ENCODE peak calls at places on chromosomes 1 and 21, in ten cellular contexts. One of them, this sample, is unnamed.

GRCh38 chr1:115828101-115829022 is 12.6 kb downstream of the NHLH2 start:
- DNase-seq in amniotic stem cell: no peak
- DNase-seq in T follicular helper cell: no peak
- DNase-seq in GM04503: no peak
- DNase-seq in NCI-H1436: peak
- DNase-seq in renal cortical epithelial cell: no peak
- DNase-seq in GM10248: no peak
- DNase-seq in CD8-positive, alpha-beta memory T cell: peak
- DNase-seq in activated naive CD8-positive, alpha-beta T cell treated with anti-CD3 and anti-CD28 coated beads, Interleukin-2, amount 50 U/mL, for 24 hours: peak
- DNase-seq in bronchial epithelial cell: no peak
- DNase-seq in this sample: no peak

GRCh38 chr1:177246710-177247588 is 76.2 kb downstream of the BRINP2 start:
- DNase-seq in amniotic stem cell: no peak
- DNase-seq in T follicular helper cell: no peak
- DNase-seq in GM04503: no peak
- DNase-seq in NCI-H1436: no peak
- DNase-seq in renal cortical epithelial cell: no peak
- DNase-seq in GM10248: no peak
- DNase-seq in CD8-positive, alpha-beta memory T cell: no peak
- DNase-seq in activated naive CD8-positive, alpha-beta T cell treated with anti-CD3 and anti-CD28 coated beads, Interleukin-2, amount 50 U/mL, for 24 hours: no peak
- DNase-seq in bronchial epithelial cell: peak
- DNase-seq in this sample: no peak

GRCh38 chr1:156838972-156839371 is 19.9 kb downstream of the INSRR start:
- DNase-seq in amniotic stem cell: no peak
- DNase-seq in T follicular helper cell: no peak
- DNase-seq in GM04503: no peak
- DNase-seq in NCI-H1436: no peak
- DNase-seq in renal cortical epithelial cell: no peak
- DNase-seq in GM10248: peak
- DNase-seq in CD8-positive, alpha-beta memory T cell: peak
- DNase-seq in activated naive CD8-positive, alpha-beta T cell treated with anti-CD3 and anti-CD28 coated beads, Interleukin-2, amount 50 U/mL, for 24 hours: peak
- DNase-seq in bronchial epithelial cell: no peak
- DNase-seq in this sample: no peak

GRCh38 chr21:28818663-28819278 is 173.9 kb downstream of the LTN1 start:
- DNase-seq in amniotic stem cell: no peak
- DNase-seq in T follicular helper cell: no peak
- DNase-seq in GM04503: peak
- DNase-seq in NCI-H1436: no peak
- DNase-seq in renal cortical epithelial cell: no peak
- DNase-seq in GM10248: no peak
- DNase-seq in CD8-positive, alpha-beta memory T cell: no peak
- DNase-seq in activated naive CD8-positive, alpha-beta T cell treated with anti-CD3 and anti-CD28 coated beads, Interleukin-2, amount 50 U/mL, for 24 hours: no peak
- DNase-seq in bronchial epithelial cell: no peak
- DNase-seq in this sample: no peak

GRCh38 chr1:54172614-54173312 is 20.0 kb upstream of the CDCP2 start:
- DNase-seq in amniotic stem cell: no peak
- DNase-seq in T follicular helper cell: no peak
- DNase-seq in GM04503: no peak
- DNase-seq in NCI-H1436: no peak
- DNase-seq in renal cortical epithelial cell: no peak
- DNase-seq in GM10248: no peak
- DNase-seq in CD8-positive, alpha-beta memory T cell: no peak
- DNase-seq in activated naive CD8-positive, alpha-beta T cell treated with anti-CD3 and anti-CD28 coated beads, Interleukin-2, amount 50 U/mL, for 24 hours: no peak
- DNase-seq in bronchial epithelial cell: peak
- DNase-seq in this sample: no peak

GRCh38 chr21:35210093-35210492 is 161.0 kb upstream of the RUNX1 start:
- DNase-seq in amniotic stem cell: no peak
- DNase-seq in T follicular helper cell: no peak
- DNase-seq in GM04503: no peak
- DNase-seq in NCI-H1436: no peak
- DNase-seq in renal cortical epithelial cell: no peak
- DNase-seq in GM10248: no peak
- DNase-seq in CD8-positive, alpha-beta memory T cell: no peak
- DNase-seq in activated naive CD8-positive, alpha-beta T cell treated with anti-CD3 and anti-CD28 coated beads, Interleukin-2, amount 50 U/mL, for 24 hours: no peak
- DNase-seq in bronchial epithelial cell: no peak
- DNase-seq in this sample: no peak

GRCh38 chr1:185453496-185454192 is 136.6 kb upstream of the IVNS1ABP start:
- DNase-seq in amniotic stem cell: peak
- DNase-seq in T follicular helper cell: no peak
- DNase-seq in GM04503: peak
- DNase-seq in NCI-H1436: no peak
- DNase-seq in renal cortical epithelial cell: no peak
- DNase-seq in GM10248: no peak
- DNase-seq in CD8-positive, alpha-beta memory T cell: no peak
- DNase-seq in activated naive CD8-positive, alpha-beta T cell treated with anti-CD3 and anti-CD28 coated beads, Interleukin-2, amount 50 U/mL, for 24 hours: no peak
- DNase-seq in bronchial epithelial cell: peak
- DNase-seq in this sample: no peak

GRCh38 chr1:174812656-174813055 is 187.1 kb upstream of the CACYBP start:
- DNase-seq in amniotic stem cell: no peak
- DNase-seq in T follicular helper cell: no peak
- DNase-seq in GM04503: no peak
- DNase-seq in NCI-H1436: no peak
- DNase-seq in renal cortical epithelial cell: peak
- DNase-seq in GM10248: no peak
- DNase-seq in CD8-positive, alpha-beta memory T cell: no peak
- DNase-seq in activated naive CD8-positive, alpha-beta T cell treated with anti-CD3 and anti-CD28 coated beads, Interleukin-2, amount 50 U/mL, for 24 hours: no peak
- DNase-seq in bronchial epithelial cell: no peak
- DNase-seq in this sample: no peak

GRCh38 chr21:29501451-29501850 is 202.7 kb downstream of the BACH1 start:
- DNase-seq in amniotic stem cell: no peak
- DNase-seq in T follicular helper cell: no peak
- DNase-seq in GM04503: peak
- DNase-seq in NCI-H1436: no peak
- DNase-seq in renal cortical epithelial cell: no peak
- DNase-seq in GM10248: no peak
- DNase-seq in CD8-positive, alpha-beta memory T cell: no peak
- DNase-seq in activated naive CD8-positive, alpha-beta T cell treated with anti-CD3 and anti-CD28 coated beads, Interleukin-2, amount 50 U/mL, for 24 hours: no peak
- DNase-seq in bronchial epithelial cell: no peak
- DNase-seq in this sample: no peak

GRCh38 chr1:35470964-35471613 is 86.1 kb downstream of the KIAA0319L start:
- DNase-seq in amniotic stem cell: no peak
- DNase-seq in T follicular helper cell: no peak
- DNase-seq in GM04503: no peak
- DNase-seq in NCI-H1436: no peak
- DNase-seq in renal cortical epithelial cell: peak
- DNase-seq in GM10248: no peak
- DNase-seq in CD8-positive, alpha-beta memory T cell: no peak
- DNase-seq in activated naive CD8-positive, alpha-beta T cell treated with anti-CD3 and anti-CD28 coated beads, Interleukin-2, amount 50 U/mL, for 24 hours: no peak
- DNase-seq in bronchial epithelial cell: no peak
- DNase-seq in this sample: no peak

GRCh38 chr1:33848205-33848604 is 15.7 kb upstream of the HMGB4 start:
- DNase-seq in amniotic stem cell: no peak
- DNase-seq in T follicular helper cell: no peak
- DNase-seq in GM04503: no peak
- DNase-seq in NCI-H1436: no peak
- DNase-seq in renal cortical epithelial cell: no peak
- DNase-seq in GM10248: no peak
- DNase-seq in CD8-positive, alpha-beta memory T cell: no peak
- DNase-seq in activated naive CD8-positive, alpha-beta T cell treated with anti-CD3 and anti-CD28 coated beads, Interleukin-2, amount 50 U/mL, for 24 hours: no peak
- DNase-seq in bronchial epithelial cell: no peak
- DNase-seq in this sample: no peak

GRCh38 chr1:159913451-159914192 is 11.7 kb downstream of the TAGLN2 start:
- DNase-seq in amniotic stem cell: no peak
- DNase-seq in T follicular helper cell: no peak
- DNase-seq in GM04503: no peak
- DNase-seq in NCI-H1436: no peak
- DNase-seq in renal cortical epithelial cell: no peak
- DNase-seq in GM10248: no peak
- DNase-seq in CD8-positive, alpha-beta memory T cell: no peak
- DNase-seq in activated naive CD8-positive, alpha-beta T cell treated with anti-CD3 and anti-CD28 coated beads, Interleukin-2, amount 50 U/mL, for 24 hours: no peak
- DNase-seq in bronchial epithelial cell: peak
- DNase-seq in this sample: peak

GRCh38 chr1:205792481-205792881 is 17.2 kb upstream of the RAB29 start:
- DNase-seq in amniotic stem cell: no peak
- DNase-seq in T follicular helper cell: no peak
- DNase-seq in GM04503: no peak
- DNase-seq in NCI-H1436: no peak
- DNase-seq in renal cortical epithelial cell: no peak
- DNase-seq in GM10248: no peak
- DNase-seq in CD8-positive, alpha-beta memory T cell: no peak
- DNase-seq in activated naive CD8-positive, alpha-beta T cell treated with anti-CD3 and anti-CD28 coated beads, Interleukin-2, amount 50 U/mL, for 24 hours: no peak
- DNase-seq in bronchial epithelial cell: no peak
- DNase-seq in this sample: no peak

GRCh38 chr1:240611619-240612490 is at the start of gene GREM2:
- DNase-seq in amniotic stem cell: peak
- DNase-seq in T follicular helper cell: peak
- DNase-seq in GM04503: peak
- DNase-seq in NCI-H1436: peak
- DNase-seq in renal cortical epithelial cell: peak
- DNase-seq in GM10248: peak
- DNase-seq in CD8-positive, alpha-beta memory T cell: peak
- DNase-seq in activated naive CD8-positive, alpha-beta T cell treated with anti-CD3 and anti-CD28 coated beads, Interleukin-2, amount 50 U/mL, for 24 hours: peak
- DNase-seq in bronchial epithelial cell: peak
- DNase-seq in this sample: peak

GRCh38 chr21:25506887-25507286 is 100.4 kb downstream of the MRPL39 start:
- DNase-seq in amniotic stem cell: peak
- DNase-seq in T follicular helper cell: no peak
- DNase-seq in GM04503: no peak
- DNase-seq in NCI-H1436: no peak
- DNase-seq in renal cortical epithelial cell: no peak
- DNase-seq in GM10248: no peak
- DNase-seq in CD8-positive, alpha-beta memory T cell: no peak
- DNase-seq in activated naive CD8-positive, alpha-beta T cell treated with anti-CD3 and anti-CD28 coated beads, Interleukin-2, amount 50 U/mL, for 24 hours: no peak
- DNase-seq in bronchial epithelial cell: peak
- DNase-seq in this sample: no peak

GRCh38 chr1:4174291-4175200 is 274.5 kb upstream of the C1orf174 start:
- DNase-seq in amniotic stem cell: no peak
- DNase-seq in T follicular helper cell: no peak
- DNase-seq in GM04503: no peak
- DNase-seq in NCI-H1436: no peak
- DNase-seq in renal cortical epithelial cell: no peak
- DNase-seq in GM10248: peak
- DNase-seq in CD8-positive, alpha-beta memory T cell: no peak
- DNase-seq in activated naive CD8-positive, alpha-beta T cell treated with anti-CD3 and anti-CD28 coated beads, Interleukin-2, amount 50 U/mL, for 24 hours: no peak
- DNase-seq in bronchial epithelial cell: no peak
- DNase-seq in this sample: no peak

GRCh38 chr1:174191255-174191906 is 32.1 kb downstream of the RABGAP1L start:
- DNase-seq in amniotic stem cell: peak
- DNase-seq in T follicular helper cell: no peak
- DNase-seq in GM04503: peak
- DNase-seq in NCI-H1436: no peak
- DNase-seq in renal cortical epithelial cell: peak
- DNase-seq in GM10248: no peak
- DNase-seq in CD8-positive, alpha-beta memory T cell: no peak
- DNase-seq in activated naive CD8-positive, alpha-beta T cell treated with anti-CD3 and anti-CD28 coated beads, Interleukin-2, amount 50 U/mL, for 24 hours: no peak
- DNase-seq in bronchial epithelial cell: no peak
- DNase-seq in this sample: no peak

GRCh38 chr1:230068952-230069684 is 2.1 kb downstream of the GALNT2 start:
- DNase-seq in amniotic stem cell: no peak
- DNase-seq in T follicular helper cell: no peak
- DNase-seq in GM04503: no peak
- DNase-seq in NCI-H1436: no peak
- DNase-seq in renal cortical epithelial cell: no peak
- DNase-seq in GM10248: peak
- DNase-seq in CD8-positive, alpha-beta memory T cell: peak
- DNase-seq in activated naive CD8-positive, alpha-beta T cell treated with anti-CD3 and anti-CD28 coated beads, Interleukin-2, amount 50 U/mL, for 24 hours: no peak
- DNase-seq in bronchial epithelial cell: no peak
- DNase-seq in this sample: no peak

GRCh38 chr1:238443687-238444086 is 553.0 kb upstream of the ZP4 start:
- DNase-seq in amniotic stem cell: no peak
- DNase-seq in T follicular helper cell: no peak
- DNase-seq in GM04503: no peak
- DNase-seq in NCI-H1436: no peak
- DNase-seq in renal cortical epithelial cell: no peak
- DNase-seq in GM10248: no peak
- DNase-seq in CD8-positive, alpha-beta memory T cell: no peak
- DNase-seq in activated naive CD8-positive, alpha-beta T cell treated with anti-CD3 and anti-CD28 coated beads, Interleukin-2, amount 50 U/mL, for 24 hours: no peak
- DNase-seq in bronchial epithelial cell: no peak
- DNase-seq in this sample: no peak

This sample was measured in lung.